ENCODE peak calls at places on chromosomes 2 and 18, in ten cellular contexts. O is iPS DF 19.7, Q is sciatic nerve, L is tibial artery, Y is H7, D is RPMI7951, X is hypothalamus, I is GOT3, P is mesenteric fat pad, A is NCI-H524 treated with DMSO at 0.1 percent for 48 hours. K is an unnamed sample.

GRCh38 chr2:191105082-191105481 is 45.7 kb downstream of the STAT4 start:
- DNase-seq in A (no peak), P (no peak), Y (no peak), O (no peak), D (peak), X (no peak), I (no peak), L (no peak), Q (no peak), K (no peak)

GRCh38 chr2:4745596-4745995 is 946.6 kb upstream of the SOX11 start:
- DNase-seq in Y (no peak), X (no peak), P (no peak), L (no peak), I (no peak), D (no peak), Q (no peak), A (no peak), O (no peak), K (no peak)

GRCh38 chr2:73033142-73033765 is 38.3 kb downstream of the SFXN5 start:
- DNase-seq in L (no peak), D (peak), Y (no peak), X (no peak), O (no peak), Q (no peak), I (no peak), P (no peak), A (no peak), K (no peak)

GRCh38 chr2:100741880-100742814 is 77.8 kb upstream of the NPAS2 start:
- DNase-seq in Q (no peak), X (no peak), Y (no peak), A (no peak), O (no peak), I (no peak), D (peak), P (no peak), L (no peak), K (no peak)

GRCh38 chr2:152369176-152369860 is 34.3 kb downstream of the FMNL2 start:
- DNase-seq in I (no peak), X (no peak), P (no peak), O (no peak), Y (no peak), L (no peak), Q (no peak), D (peak), A (no peak), K (no peak)

GRCh38 chr2:187989925-187990623 is 301.6 kb upstream of the GULP1 start:
- DNase-seq in O (no peak), Y (no peak), I (no peak), P (no peak), D (no peak), X (no peak), A (no peak), Q (no peak), L (no peak), K (no peak)

GRCh38 chr18:23994361-23994902 is 20.1 kb upstream of the TTC39C start:
- DNase-seq in L (peak), P (no peak), O (no peak), A (peak), D (peak), X (no peak), Y (no peak), Q (no peak), I (peak), K (peak)

GRCh38 chr18:52716926-52717325 is 376.9 kb downstream of the DCC start:
- DNase-seq in I (no peak), D (no peak), O (no peak), L (no peak), Q (peak), Y (no peak), A (no peak), P (no peak), X (peak), K (peak)

GRCh38 chr2:20225294-20226151 is 593 bp upstream of the SDC1 start:
- DNase-seq in Q (peak), P (peak), L (peak), X (no peak), A (no peak), O (no peak), Y (peak), I (no peak), D (peak), K (peak)

GRCh38 chr2:207830778-207831549 is 61.3 kb upstream of the FZD5 start:
- DNase-seq in O (no peak), P (no peak), A (no peak), Q (no peak), Y (no peak), D (no peak), X (no peak), L (no peak), I (no peak), K (no peak)

GRCh38 chr2:59000796-59001195 is 759.7 kb upstream of the FANCL start:
- DNase-seq in X (no peak), A (no peak), Y (no peak), D (no peak), I (no peak), L (no peak), P (no peak), O (no peak), Q (no peak), K (no peak)

GRCh38 chr2:41495050-41495449 is 552.8 kb upstream of the PKDCC start:
- DNase-seq in O (no peak), D (no peak), Q (no peak), P (no peak), X (no peak), I (no peak), A (no peak), Y (no peak), L (no peak), K (no peak)

GRCh38 chr2:181396575-181397062 is 60.6 kb upstream of the ITGA4 start:
- DNase-seq in Q (no peak), Y (no peak), L (no peak), D (peak), P (no peak), X (no peak), O (no peak), I (no peak), A (no peak), K (no peak)

GRCh38 chr18:48662021-48662661 is 123.3 kb downstream of the CTIF start:
- DNase-seq in I (no peak), D (peak), L (no peak), X (no peak), A (no peak), Q (no peak), P (peak), Y (peak), O (no peak), K (no peak)

GRCh38 chr2:20061476-20061875 is 10.0 kb upstream of the LAPTM4A start:
- DNase-seq in Y (no peak), L (no peak), D (peak), O (no peak), A (no peak), Q (no peak), X (no peak), I (no peak), P (no peak), K (no peak)

GRCh38 chr2:219551412-219551811 is 7.6 kb downstream of the TMEM198 start:
- DNase-seq in Q (peak), I (no peak), P (peak), A (no peak), D (peak), Y (peak), L (no peak), O (no peak), X (no peak), K (peak)

GRCh38 chr18:42087195-42087594 is 132.2 kb downstream of the PIK3C3 start:
- DNase-seq in A (no peak), I (no peak), L (no peak), X (no peak), P (no peak), O (no peak), D (no peak), Y (no peak), Q (no peak), K (no peak)

GRCh38 chr2:219461061-219461514 is 26.4 kb downstream of the SPEG start:
- DNase-seq in Q (no peak), L (no peak), O (no peak), P (no peak), X (no peak), I (no peak), Y (peak), A (no peak), D (peak), K (peak)

GRCh38 chr2:71606244-71606643 is 152.9 kb downstream of the DYSF start:
- DNase-seq in I (no peak), Q (peak), P (peak), X (no peak), A (no peak), Y (no peak), O (no peak), L (peak), D (no peak), K (no peak)

K was measured in BE2C.